ENCODE peak calls at places on chromosomes 12 and 14, in ten cellular contexts. One of them, this sample, is unnamed.

GRCh38 chr12:49121047-49121696 is 10.0 kb downstream of the TUBA1B start:
- DNase-seq in breast epithelium: no peak
- DNase-seq in endothelial cell of umbilical vein: peak
- DNase-seq in Peyer's patch: no peak
- DNase-seq in tibial nerve: peak
- DNase-seq in HCT116: peak
- DNase-seq in stomach: peak
- DNase-seq in NB4: peak
- DNase-seq in H54: no peak
- DNase-seq in HepG2: peak
- DNase-seq in this sample: no peak

GRCh38 chr12:10405294-10405693 is 4.3 kb downstream of the KLRC4 start:
- DNase-seq in tibial nerve: no peak
- DNase-seq in H54: no peak
- DNase-seq in HepG2: no peak
- DNase-seq in NB4: no peak
- DNase-seq in Peyer's patch: no peak
- DNase-seq in endothelial cell of umbilical vein: no peak
- DNase-seq in breast epithelium: no peak
- DNase-seq in HCT116: no peak
- DNase-seq in stomach: no peak
- DNase-seq in this sample: no peak

GRCh38 chr12:128012110-128012509 is 254.9 kb upstream of the TMEM132C start:
- DNase-seq in stomach: no peak
- DNase-seq in NB4: no peak
- DNase-seq in HCT116: no peak
- DNase-seq in endothelial cell of umbilical vein: no peak
- DNase-seq in H54: no peak
- DNase-seq in tibial nerve: no peak
- DNase-seq in HepG2: no peak
- DNase-seq in breast epithelium: no peak
- DNase-seq in Peyer's patch: no peak
- DNase-seq in this sample: no peak

GRCh38 chr12:27521066-27521465 is 2.9 kb upstream of the PPFIBP1 start:
- DNase-seq in breast epithelium: no peak
- DNase-seq in HepG2: no peak
- DNase-seq in stomach: no peak
- DNase-seq in endothelial cell of umbilical vein: peak
- DNase-seq in HCT116: no peak
- DNase-seq in NB4: peak
- DNase-seq in tibial nerve: no peak
- DNase-seq in H54: no peak
- DNase-seq in Peyer's patch: no peak
- DNase-seq in this sample: peak

GRCh38 chr12:130179191-130179590 is 16.9 kb downstream of the FZD10 start:
- DNase-seq in HepG2: no peak
- DNase-seq in breast epithelium: no peak
- DNase-seq in NB4: no peak
- DNase-seq in endothelial cell of umbilical vein: no peak
- DNase-seq in HCT116: no peak
- DNase-seq in Peyer's patch: no peak
- DNase-seq in stomach: no peak
- DNase-seq in tibial nerve: no peak
- DNase-seq in H54: no peak
- DNase-seq in this sample: no peak

GRCh38 chr12:122137681-122138080 is 36.3 kb downstream of the IL31 start:
- DNase-seq in tibial nerve: no peak
- DNase-seq in HepG2: no peak
- DNase-seq in NB4: no peak
- DNase-seq in endothelial cell of umbilical vein: no peak
- DNase-seq in stomach: no peak
- DNase-seq in HCT116: no peak
- DNase-seq in breast epithelium: peak
- DNase-seq in H54: no peak
- DNase-seq in Peyer's patch: no peak
- DNase-seq in this sample: no peak

GRCh38 chr12:52052471-52053186 is 1.4 kb downstream of the NR4A1 start:
- DNase-seq in Peyer's patch: peak
- DNase-seq in HCT116: no peak
- DNase-seq in breast epithelium: peak
- DNase-seq in HepG2: no peak
- DNase-seq in NB4: no peak
- DNase-seq in H54: no peak
- DNase-seq in stomach: peak
- DNase-seq in endothelial cell of umbilical vein: no peak
- DNase-seq in tibial nerve: no peak
- DNase-seq in this sample: peak

GRCh38 chr12:13156277-13156676 is 40.2 kb upstream of the EMP1 start:
- DNase-seq in endothelial cell of umbilical vein: no peak
- DNase-seq in Peyer's patch: no peak
- DNase-seq in H54: no peak
- DNase-seq in NB4: no peak
- DNase-seq in tibial nerve: no peak
- DNase-seq in stomach: no peak
- DNase-seq in HCT116: no peak
- DNase-seq in HepG2: no peak
- DNase-seq in breast epithelium: no peak
- DNase-seq in this sample: no peak

GRCh38 chr12:9741726-9742125 is 8.8 kb upstream of the CLECL1 start:
- DNase-seq in stomach: peak
- DNase-seq in HCT116: no peak
- DNase-seq in HepG2: no peak
- DNase-seq in breast epithelium: no peak
- DNase-seq in endothelial cell of umbilical vein: no peak
- DNase-seq in NB4: peak
- DNase-seq in Peyer's patch: peak
- DNase-seq in H54: no peak
- DNase-seq in tibial nerve: no peak
- DNase-seq in this sample: no peak

GRCh38 chr14:77032483-77032853 is 4.0 kb upstream of the IRF2BPL start:
- DNase-seq in HepG2: no peak
- DNase-seq in HCT116: no peak
- DNase-seq in stomach: no peak
- DNase-seq in tibial nerve: no peak
- DNase-seq in endothelial cell of umbilical vein: no peak
- DNase-seq in breast epithelium: no peak
- DNase-seq in H54: no peak
- DNase-seq in NB4: no peak
- DNase-seq in Peyer's patch: no peak
- DNase-seq in this sample: no peak

GRCh38 chr14:77031680-77032482 is 3.4 kb upstream of the IRF2BPL start:
- DNase-seq in HCT116: no peak
- DNase-seq in tibial nerve: no peak
- DNase-seq in endothelial cell of umbilical vein: peak
- DNase-seq in breast epithelium: no peak
- DNase-seq in Peyer's patch: no peak
- DNase-seq in stomach: no peak
- DNase-seq in HepG2: no peak
- DNase-seq in H54: no peak
- DNase-seq in NB4: peak
- DNase-seq in this sample: peak

GRCh38 chr14:77033622-77034521 is 5.4 kb upstream of the IRF2BPL start:
- DNase-seq in stomach: peak
- DNase-seq in breast epithelium: peak
- DNase-seq in H54: no peak
- DNase-seq in tibial nerve: peak
- DNase-seq in Peyer's patch: peak
- DNase-seq in HepG2: peak
- DNase-seq in NB4: peak
- DNase-seq in HCT116: no peak
- DNase-seq in endothelial cell of umbilical vein: peak
- DNase-seq in this sample: peak

GRCh38 chr14:77035267-77035666 is 6.8 kb upstream of the IRF2BPL start:
- DNase-seq in endothelial cell of umbilical vein: no peak
- DNase-seq in tibial nerve: no peak
- DNase-seq in H54: no peak
- DNase-seq in NB4: no peak
- DNase-seq in stomach: no peak
- DNase-seq in breast epithelium: no peak
- DNase-seq in HCT116: no peak
- DNase-seq in Peyer's patch: no peak
- DNase-seq in HepG2: no peak
- DNase-seq in this sample: no peak

GRCh38 chr14:77032854-77033621 is 4.5 kb upstream of the IRF2BPL start:
- DNase-seq in Peyer's patch: peak
- DNase-seq in endothelial cell of umbilical vein: peak
- DNase-seq in NB4: peak
- DNase-seq in tibial nerve: peak
- DNase-seq in breast epithelium: peak
- DNase-seq in HepG2: peak
- DNase-seq in HCT116: no peak
- DNase-seq in stomach: peak
- DNase-seq in H54: no peak
- DNase-seq in this sample: peak
- TF ChIP-seq POLR2A in Peyer's patch: peak
- TF ChIP-seq POLR2A in endothelial cell of umbilical vein: no peak
- TF ChIP-seq POLR2A in NB4: no peak
- TF ChIP-seq POLR2A in tibial nerve: peak
- TF ChIP-seq POLR2A in breast epithelium: no peak
- TF ChIP-seq POLR2A in HepG2: peak
- TF ChIP-seq POLR2A in HCT116: no peak
- TF ChIP-seq POLR2A in stomach: peak
- TF ChIP-seq POLR2A in H54: peak
- TF ChIP-seq POLR2A in this sample: peak

DNA sequence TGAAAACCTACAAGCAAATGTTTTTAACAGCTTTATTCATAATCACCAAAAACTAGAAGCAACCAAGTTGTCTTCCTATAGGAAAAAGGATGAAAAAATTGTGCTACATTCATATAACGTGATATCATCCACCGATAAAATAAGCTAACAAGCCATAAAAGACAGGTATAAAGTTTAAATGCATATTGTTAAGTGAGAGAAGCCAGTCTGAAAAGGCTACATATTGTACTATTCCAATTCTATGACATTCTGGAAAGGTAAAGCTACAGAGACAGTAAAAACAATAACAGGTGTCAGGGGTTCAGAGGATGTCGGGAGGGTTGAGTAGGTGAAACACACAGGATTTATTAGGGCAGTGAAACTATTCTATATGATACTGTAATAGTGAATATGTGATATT is 22.7 kb downstream of the CDKL1 start:
- DNase-seq in HCT116: no peak
- DNase-seq in breast epithelium: no peak
- DNase-seq in endothelial cell of umbilical vein: no peak
- DNase-seq in stomach: no peak
- DNase-seq in tibial nerve: no peak
- DNase-seq in H54: no peak
- DNase-seq in NB4: no peak
- DNase-seq in HepG2: no peak
- DNase-seq in Peyer's patch: no peak
- DNase-seq in this sample: no peak
- TF ChIP-seq POLR2A in HCT116: no peak
- TF ChIP-seq POLR2A in breast epithelium: no peak
- TF ChIP-seq POLR2A in endothelial cell of umbilical vein: no peak
- TF ChIP-seq POLR2A in stomach: no peak
- TF ChIP-seq POLR2A in tibial nerve: no peak
- TF ChIP-seq POLR2A in H54: no peak
- TF ChIP-seq POLR2A in NB4: no peak
- TF ChIP-seq POLR2A in HepG2: no peak
- TF ChIP-seq POLR2A in Peyer's patch: no peak
- TF ChIP-seq POLR2A in this sample: no peak

GRCh38 chr12:131797588-131797934 is 30.6 kb upstream of the MMP17 start:
- DNase-seq in tibial nerve: no peak
- DNase-seq in HCT116: no peak
- DNase-seq in endothelial cell of umbilical vein: no peak
- DNase-seq in NB4: no peak
- DNase-seq in Peyer's patch: no peak
- DNase-seq in HepG2: no peak
- DNase-seq in H54: no peak
- DNase-seq in breast epithelium: no peak
- DNase-seq in stomach: no peak
- DNase-seq in this sample: no peak
- TF ChIP-seq POLR2A in tibial nerve: no peak
- TF ChIP-seq POLR2A in HCT116: no peak
- TF ChIP-seq POLR2A in endothelial cell of umbilical vein: no peak
- TF ChIP-seq POLR2A in NB4: no peak
- TF ChIP-seq POLR2A in Peyer's patch: no peak
- TF ChIP-seq POLR2A in HepG2: no peak
- TF ChIP-seq POLR2A in H54: no peak
- TF ChIP-seq POLR2A in breast epithelium: no peak
- TF ChIP-seq POLR2A in stomach: no peak
- TF ChIP-seq POLR2A in this sample: no peak

GRCh38 chr14:65277580-65278270 is 134.8 kb upstream of the FUT8 start:
- DNase-seq in endothelial cell of umbilical vein: no peak
- DNase-seq in stomach: no peak
- DNase-seq in H54: no peak
- DNase-seq in HCT116: no peak
- DNase-seq in Peyer's patch: no peak
- DNase-seq in breast epithelium: no peak
- DNase-seq in HepG2: no peak
- DNase-seq in NB4: no peak
- DNase-seq in tibial nerve: no peak
- DNase-seq in this sample: no peak

GRCh38 chr14:65278589-65278988 is 133.9 kb upstream of the FUT8 start:
- DNase-seq in NB4: no peak
- DNase-seq in endothelial cell of umbilical vein: no peak
- DNase-seq in tibial nerve: no peak
- DNase-seq in breast epithelium: no peak
- DNase-seq in HCT116: no peak
- DNase-seq in stomach: no peak
- DNase-seq in H54: no peak
- DNase-seq in HepG2: no peak
- DNase-seq in Peyer's patch: no peak
- DNase-seq in this sample: no peak

GRCh38 chr14:65279510-65279909 is 133.0 kb upstream of the FUT8 start:
- DNase-seq in H54: no peak
- DNase-seq in stomach: no peak
- DNase-seq in breast epithelium: no peak
- DNase-seq in NB4: no peak
- DNase-seq in HepG2: no peak
- DNase-seq in Peyer's patch: no peak
- DNase-seq in tibial nerve: no peak
- DNase-seq in endothelial cell of umbilical vein: no peak
- DNase-seq in HCT116: no peak
- DNase-seq in this sample: no peak

GRCh38 chr14:65280653-65281052 is 131.9 kb upstream of the FUT8 start:
- DNase-seq in Peyer's patch: no peak
- DNase-seq in tibial nerve: no peak
- DNase-seq in breast epithelium: no peak
- DNase-seq in endothelial cell of umbilical vein: no peak
- DNase-seq in HCT116: no peak
- DNase-seq in HepG2: no peak
- DNase-seq in NB4: no peak
- DNase-seq in stomach: no peak
- DNase-seq in H54: no peak
- DNase-seq in this sample: no peak

GRCh38 chr14:65279958-65280357 is 132.6 kb upstream of the FUT8 start:
- DNase-seq in Peyer's patch: no peak
- DNase-seq in endothelial cell of umbilical vein: no peak
- DNase-seq in tibial nerve: no peak
- DNase-seq in NB4: no peak
- DNase-seq in stomach: no peak
- DNase-seq in HCT116: no peak
- DNase-seq in H54: no peak
- DNase-seq in breast epithelium: no peak
- DNase-seq in HepG2: no peak
- DNase-seq in this sample: no peak
- TF ChIP-seq POLR2A in Peyer's patch: no peak
- TF ChIP-seq POLR2A in endothelial cell of umbilical vein: no peak
- TF ChIP-seq POLR2A in tibial nerve: no peak
- TF ChIP-seq POLR2A in NB4: no peak
- TF ChIP-seq POLR2A in stomach: no peak
- TF ChIP-seq POLR2A in HCT116: no peak
- TF ChIP-seq POLR2A in H54: no peak
- TF ChIP-seq POLR2A in breast epithelium: no peak
- TF ChIP-seq POLR2A in HepG2: no peak
- TF ChIP-seq POLR2A in this sample: no peak

GRCh38 chr14:96362965-96363750 is at the start of the genes ATG2B and GSKIP:
- DNase-seq in stomach: peak
- DNase-seq in tibial nerve: peak
- DNase-seq in HepG2: peak
- DNase-seq in Peyer's patch: peak
- DNase-seq in HCT116: peak
- DNase-seq in NB4: peak
- DNase-seq in breast epithelium: peak
- DNase-seq in H54: peak
- DNase-seq in endothelial cell of umbilical vein: peak
- DNase-seq in this sample: peak
- TF ChIP-seq POLR2A in stomach: peak
- TF ChIP-seq POLR2A in tibial nerve: peak
- TF ChIP-seq POLR2A in HepG2: peak
- TF ChIP-seq POLR2A in Peyer's patch: peak
- TF ChIP-seq POLR2A in HCT116: peak
- TF ChIP-seq POLR2A in NB4: peak
- TF ChIP-seq POLR2A in breast epithelium: peak
- TF ChIP-seq POLR2A in H54: peak
- TF ChIP-seq POLR2A in endothelial cell of umbilical vein: peak
- TF ChIP-seq POLR2A in this sample: peak